ENCODE peak calls at places on chromosomes 6 and 20, in nine cellular contexts. Z is bronchial epithelial cell, Q is IMR-90, R is A549, E is GM06990, U is K562, O is osteoblast, S is spleen, Y is psoas muscle. N is an unnamed sample.

GRCh38 chr20:44020406-44021148 is 105.9 kb downstream of the TOX2 start:
- DNase-seq in R (no peak), O (no peak), Z (no peak), Y (no peak), S (no peak), U (no peak), E (no peak), Q (no peak), N (no peak)

GRCh38 chr20:54103762-54104600 is 33.6 kb upstream of the BCAS1 start:
- DNase-seq in O (no peak), U (no peak), S (no peak), E (no peak), Y (no peak), Z (no peak), R (no peak), Q (no peak), N (no peak)

GRCh38 chr6:168495636-168496035 is 54.7 kb downstream of the SMOC2 start:
- DNase-seq in E (no peak), O (no peak), Q (no peak), R (no peak), Z (no peak), U (no peak), Y (no peak), S (no peak), N (no peak)

GRCh38 chr20:33415948-33416347 is 14.6 kb upstream of the CDK5RAP1 start:
- DNase-seq in E (no peak), Q (peak), U (peak), O (peak), Z (peak), Y (peak), S (no peak), R (peak), N (no peak)

GRCh38 chr20:63976980-63977391 is 2.5 kb downstream of the SAMD10 start:
- DNase-seq in S (peak), Z (no peak), O (no peak), Y (no peak), U (no peak), Q (no peak), R (no peak), E (no peak), N (no peak)

GRCh38 chr20:43899274-43899878 is 15.3 kb upstream of the TOX2 start:
- DNase-seq in S (no peak), Q (no peak), Z (no peak), Y (no peak), O (no peak), U (no peak), R (no peak), E (no peak), N (no peak)

GRCh38 chr20:6333110-6333509 is 210.3 kb upstream of the FERMT1 start:
- DNase-seq in U (no peak), E (no peak), O (no peak), Q (no peak), Z (no peak), R (no peak), Y (no peak), S (peak), N (no peak)

GRCh38 chr6:34295721-34296120 is 46.9 kb upstream of the SMIM29 start:
- DNase-seq in Z (no peak), U (no peak), R (no peak), O (no peak), Y (no peak), S (no peak), Q (peak), E (peak), N (peak)

GRCh38 chr20:37907677-37908397 is 4.9 kb downstream of the VSTM2L start:
- DNase-seq in Q (peak), U (no peak), Z (peak), Y (no peak), E (no peak), O (peak), S (no peak), R (peak), N (no peak)

GRCh38 chr6:46549155-46549554 is 57.9 kb upstream of the RCAN2 start:
- DNase-seq in E (no peak), Z (peak), O (no peak), R (no peak), S (no peak), Q (no peak), U (no peak), Y (no peak), N (no peak)

GRCh38 chr6:101397199-101397598 is 3.7 kb downstream of the GRIK2 start:
- DNase-seq in R (no peak), U (no peak), E (no peak), S (no peak), Z (peak), Y (no peak), O (no peak), Q (peak), N (no peak)

GRCh38 chr6:157561037-157561790 is 180.2 kb downstream of the ZDHHC14 start:
- DNase-seq in E (peak), Y (no peak), Q (no peak), S (no peak), O (no peak), R (no peak), Z (no peak), U (no peak), N (peak)

GRCh38 chr20:50020283-50020682 is 37.5 kb downstream of the SNAI1 start:
- DNase-seq in S (no peak), Z (peak), O (peak), U (no peak), Q (peak), R (peak), Y (no peak), E (no peak), N (no peak)

GRCh38 chr6:147675281-147675680 is 166.8 kb downstream of the SAMD5 start:
- DNase-seq in U (no peak), S (no peak), E (no peak), R (no peak), O (no peak), Z (no peak), Y (no peak), Q (peak), N (no peak)

GRCh38 chr6:115796061-115796460 is 264.6 kb downstream of the FRK start:
- DNase-seq in E (no peak), S (no peak), Z (no peak), R (no peak), O (no peak), Y (no peak), Q (no peak), U (no peak), N (no peak)

GRCh38 chr20:9202440-9203080 is 133.7 kb downstream of the PLCB4 start:
- DNase-seq in S (no peak), R (no peak), U (no peak), Q (no peak), Z (no peak), Y (no peak), E (no peak), O (no peak), N (no peak)

GRCh38 chr20:9204979-9205378 is 136.1 kb downstream of the PLCB4 start:
- DNase-seq in U (no peak), O (no peak), E (no peak), Z (no peak), Y (no peak), Q (no peak), S (no peak), R (no peak), N (no peak)

GRCh38 chr20:9211016-9211760 is 142.3 kb downstream of the PLCB4 start:
- DNase-seq in R (no peak), Q (no peak), Y (no peak), E (no peak), U (peak), Z (no peak), O (no peak), S (no peak), N (no peak)

GRCh38 chr20:9203081-9203447 is 134.2 kb downstream of the PLCB4 start:
- DNase-seq in S (no peak), Q (peak), U (no peak), O (peak), Y (no peak), R (no peak), Z (no peak), E (no peak), N (no peak)

DNA sequence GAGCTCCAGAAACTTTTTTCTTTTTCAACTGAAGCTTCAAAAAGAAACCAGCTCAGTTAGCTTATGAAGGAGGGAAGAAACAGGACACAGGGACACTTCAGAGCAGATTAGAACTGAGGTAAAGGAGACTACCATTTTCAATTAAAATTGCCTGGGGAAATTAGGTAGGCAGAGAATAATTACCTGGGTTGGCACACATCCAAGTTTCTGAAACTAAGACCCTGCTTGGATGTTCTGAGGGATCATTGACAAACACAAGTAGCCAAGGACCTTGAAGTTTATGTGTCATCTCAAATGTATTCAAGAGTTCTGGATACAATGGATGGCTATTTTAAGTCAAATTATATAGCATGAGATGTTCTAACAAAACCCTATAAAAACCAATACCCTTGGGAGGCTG is 137.6 kb downstream of the PLCB4 start:
- DNase-seq in Z (no peak), Y (no peak), R (no peak), U (no peak), O (no peak), Q (no peak), S (no peak), E (no peak), N (no peak)
- TF ChIP-seq CTCF in Z (no peak), Y (no peak), R (no peak), U (no peak), O (no peak), Q (no peak), S (no peak), E (no peak), N (no peak)

DNA sequence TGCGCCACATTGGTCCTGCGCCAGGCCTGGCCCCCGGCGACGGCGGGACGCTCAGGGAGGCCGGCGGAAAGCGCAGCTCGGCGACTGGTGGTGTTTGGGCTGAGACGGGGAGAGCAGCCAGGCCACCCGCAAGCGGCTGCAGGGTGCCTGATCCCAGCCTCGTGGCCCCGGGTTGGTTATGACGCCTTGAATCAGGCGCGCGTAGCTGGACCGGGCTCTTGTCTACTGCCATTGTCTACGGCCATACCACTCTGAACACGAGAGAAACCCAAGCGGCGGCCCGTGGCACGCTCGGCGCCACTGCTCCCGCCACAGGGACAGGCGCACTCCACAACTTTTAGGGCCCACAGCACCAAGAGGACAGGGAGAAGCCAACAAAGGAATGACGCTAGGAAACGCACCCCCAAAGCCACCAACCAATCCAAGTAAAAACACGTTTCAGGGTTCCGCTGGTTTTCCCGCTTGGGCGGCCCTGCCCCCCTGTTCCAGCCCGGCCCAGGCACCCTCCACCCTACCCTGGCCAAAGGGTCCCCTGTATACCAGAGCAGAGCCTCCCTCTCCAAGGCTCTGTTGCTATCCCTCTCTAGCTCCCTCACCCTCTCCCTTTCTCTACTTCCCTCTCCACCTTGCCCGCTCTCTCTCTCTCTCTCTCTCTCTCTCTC is 1849.3 kb upstream of the DEFB115 start:
- DNase-seq in Z (no peak), S (no peak), E (no peak), U (no peak), R (no peak), Q (no peak), O (no peak), Y (no peak), N (no peak)
- H3K4me3 ChIP-seq in Z (no peak), S (no peak), E (no peak), U (no peak), R (no peak), Q (no peak), O (no peak), Y (no peak), N (no peak)

GRCh38 chr6:11011787-11012234 is 32.3 kb downstream of the ELOVL2 start:
- DNase-seq in Q (no peak), U (peak), Y (no peak), R (peak), S (no peak), E (no peak), O (no peak), Z (peak), N (no peak)
- TF ChIP-seq CTCF in Q (no peak), U (peak), Y (no peak), R (no peak), S (no peak), E (no peak), O (no peak), Z (peak), N (no peak)

GRCh38 chr20:41339957-41340326 is 679 bp upstream of the LPIN3 start:
- DNase-seq in E (peak), U (peak), Z (peak), S (peak), O (peak), R (peak), Y (peak), Q (peak), N (no peak)
- H3K4me3 ChIP-seq in E (no peak), U (peak), Z (peak), S (peak), O (peak), R (peak), Y (peak), Q (peak), N (no peak)

GRCh38 chr20:32287231-32287638 is 9.8 kb downstream of the KIF3B start:
- DNase-seq in Q (no peak), O (no peak), U (no peak), R (no peak), E (no peak), S (peak), Y (no peak), Z (no peak), N (no peak)
- TF ChIP-seq CTCF in Q (no peak), O (no peak), U (no peak), R (no peak), E (no peak), S (no peak), Y (no peak), Z (no peak), N (no peak)